ENCODE peak calls at places on chromosomes 4 and X, in four cellular contexts. One of them, this sample, is unnamed.

GRCh38 chr4:24197891-24198290 is 308.0 kb upstream of the PPARGC1A start:
- DNase-seq in ELR: no peak
- DNase-seq in activated B cell treated with CpG ODN at 0.5 μM for 24 hours: no peak
- DNase-seq in tibial nerve: no peak
- DNase-seq in this sample: no peak

GRCh38 chrX:133094098-133094731 is 2.7 kb downstream of the USP26 start:
- DNase-seq in activated B cell treated with CpG ODN at 0.5 μM for 24 hours: no peak
- DNase-seq in ELR: no peak
- DNase-seq in tibial nerve: no peak
- DNase-seq in this sample: no peak

GRCh38 chrX:108468486-108468885 is 28.8 kb downstream of the COL4A5 start:
- DNase-seq in ELR: peak; percentile 61
- DNase-seq in tibial nerve: no peak
- DNase-seq in activated B cell treated with CpG ODN at 0.5 μM for 24 hours: no peak
- DNase-seq in this sample: no peak

GRCh38 chrX:74449937-74450330 is 28.6 kb downstream of the SLC16A2 start:
- DNase-seq in ELR: peak; percentile 93
- DNase-seq in tibial nerve: no peak
- DNase-seq in activated B cell treated with CpG ODN at 0.5 μM for 24 hours: no peak
- DNase-seq in this sample: no peak

GRCh38 chrX:39728025-39728424 is 369.7 kb downstream of the BCOR start:
- DNase-seq in activated B cell treated with CpG ODN at 0.5 μM for 24 hours: no peak
- DNase-seq in tibial nerve: no peak
- DNase-seq in ELR: no peak
- DNase-seq in this sample: no peak

GRCh38 chr4:122614621-122615020 is 6.2 kb downstream of the IL21 start:
- DNase-seq in activated B cell treated with CpG ODN at 0.5 μM for 24 hours: no peak
- DNase-seq in tibial nerve: no peak
- DNase-seq in ELR: no peak
- DNase-seq in this sample: no peak

GRCh38 chr4:82437285-82438005 is 7.1 kb downstream of the ENOPH1 start:
- DNase-seq in ELR: no peak
- DNase-seq in activated B cell treated with CpG ODN at 0.5 μM for 24 hours: no peak
- DNase-seq in tibial nerve: no peak
- DNase-seq in this sample: no peak

GRCh38 chrX:9746148-9746880 is 19.3 kb downstream of the GPR143 start:
- DNase-seq in ELR: peak; percentile 69
- DNase-seq in activated B cell treated with CpG ODN at 0.5 μM for 24 hours: no peak
- DNase-seq in tibial nerve: no peak
- DNase-seq in this sample: no peak

GRCh38 chrX:115067812-115068211 is 50.4 kb upstream of the IL13RA2 start:
- DNase-seq in ELR: no peak
- DNase-seq in tibial nerve: no peak
- DNase-seq in activated B cell treated with CpG ODN at 0.5 μM for 24 hours: no peak
- DNase-seq in this sample: no peak

GRCh38 chr4:169060396-169061081 is 50.5 kb upstream of the CBR4 start:
- DNase-seq in ELR: no peak
- DNase-seq in activated B cell treated with CpG ODN at 0.5 μM for 24 hours: no peak
- DNase-seq in tibial nerve: no peak
- DNase-seq in this sample: no peak

GRCh38 chr4:149987330-149987751 is 90.9 kb upstream of the DCLK2 start:
- DNase-seq in activated B cell treated with CpG ODN at 0.5 μM for 24 hours: no peak
- DNase-seq in tibial nerve: no peak
- DNase-seq in ELR: no peak
- DNase-seq in this sample: no peak

GRCh38 chrX:118990512-118991227 is 16.3 kb downstream of the LONRF3 start:
- DNase-seq in ELR: no peak
- DNase-seq in activated B cell treated with CpG ODN at 0.5 μM for 24 hours: no peak
- DNase-seq in tibial nerve: no peak
- DNase-seq in this sample: no peak

GRCh38 chr4:6333301-6334202 is 63.9 kb downstream of the WFS1 start:
- DNase-seq in tibial nerve: no peak
- DNase-seq in ELR: peak; percentile 34
- DNase-seq in activated B cell treated with CpG ODN at 0.5 μM for 24 hours: no peak
- DNase-seq in this sample: no peak

GRCh38 chr4:170157670-170158069 is 67.9 kb upstream of the AADAT start:
- DNase-seq in tibial nerve: no peak
- DNase-seq in activated B cell treated with CpG ODN at 0.5 μM for 24 hours: no peak
- DNase-seq in ELR: no peak
- DNase-seq in this sample: no peak

GRCh38 chrX:154313147-154313546 is 17.6 kb downstream of the TKTL1 start:
- DNase-seq in tibial nerve: no peak
- DNase-seq in ELR: no peak
- DNase-seq in activated B cell treated with CpG ODN at 0.5 μM for 24 hours: no peak
- DNase-seq in this sample: no peak

GRCh38 chrX:13398073-13398823 is 78.4 kb upstream of the ATXN3L start:
- DNase-seq in tibial nerve: no peak
- DNase-seq in ELR: peak; percentile 97
- DNase-seq in activated B cell treated with CpG ODN at 0.5 μM for 24 hours: no peak
- DNase-seq in this sample: no peak

GRCh38 chr4:152187693-152188092 is 348.2 kb downstream of the FBXW7 start:
- DNase-seq in tibial nerve: no peak
- DNase-seq in activated B cell treated with CpG ODN at 0.5 μM for 24 hours: no peak
- DNase-seq in ELR: no peak
- DNase-seq in this sample: no peak

GRCh38 chrX:63250253-63250868 is 100.8 kb downstream of the SPIN4 start:
- DNase-seq in tibial nerve: no peak
- DNase-seq in activated B cell treated with CpG ODN at 0.5 μM for 24 hours: no peak
- DNase-seq in ELR: peak; percentile 77
- DNase-seq in this sample: no peak

This sample was measured in activated naive CD4-positive, alpha-beta T cell.